ENCODE peak calls at places on chromosomes 2 and 18, in five cellular contexts. One of them, this sample, is unnamed.

GRCh38 chr18:57807336-57808117 is 4.4 kb upstream of the ATP8B1 start:
- DNase-seq in AG08396: no peak
- DNase-seq in RWPE2: no peak
- DNase-seq in activated CD4-positive, alpha-beta T cell treated with anti-CD3 and anti-CD28 coated beads for 4 hours: no peak
- DNase-seq in GM10248: no peak
- DNase-seq in this sample: peak; percentile 74

GRCh38 chr2:133418671-133419070 is 149.6 kb downstream of the NCKAP5 start:
- DNase-seq in AG08396: no peak
- DNase-seq in RWPE2: no peak
- DNase-seq in activated CD4-positive, alpha-beta T cell treated with anti-CD3 and anti-CD28 coated beads for 4 hours: no peak
- DNase-seq in GM10248: no peak
- DNase-seq in this sample: no peak

GRCh38 chr18:362914-363295 is 95.1 kb upstream of the THOC1 start:
- DNase-seq in AG08396: no peak
- DNase-seq in RWPE2: no peak
- DNase-seq in activated CD4-positive, alpha-beta T cell treated with anti-CD3 and anti-CD28 coated beads for 4 hours: no peak
- DNase-seq in GM10248: no peak
- DNase-seq in this sample: no peak

GRCh38 chr18:22113144-22113813 is 56.1 kb upstream of the GATA6 start:
- DNase-seq in AG08396: no peak
- DNase-seq in RWPE2: no peak
- DNase-seq in activated CD4-positive, alpha-beta T cell treated with anti-CD3 and anti-CD28 coated beads for 4 hours: no peak
- DNase-seq in GM10248: no peak
- DNase-seq in this sample: no peak

GRCh38 chr2:105287692-105288091 is 41.8 kb downstream of the TGFBRAP1 start:
- DNase-seq in AG08396: no peak
- DNase-seq in RWPE2: no peak
- DNase-seq in activated CD4-positive, alpha-beta T cell treated with anti-CD3 and anti-CD28 coated beads for 4 hours: no peak
- DNase-seq in GM10248: peak; percentile 42
- DNase-seq in this sample: peak; percentile 76

GRCh38 chr2:224781400-224781799 is 65.2 kb upstream of the CCDC195 start:
- DNase-seq in AG08396: no peak
- DNase-seq in RWPE2: no peak
- DNase-seq in activated CD4-positive, alpha-beta T cell treated with anti-CD3 and anti-CD28 coated beads for 4 hours: no peak
- DNase-seq in GM10248: no peak
- DNase-seq in this sample: no peak

GRCh38 chr2:35606394-35606793 is 749.2 kb upstream of the CRIM1 start:
- DNase-seq in AG08396: no peak
- DNase-seq in RWPE2: no peak
- DNase-seq in activated CD4-positive, alpha-beta T cell treated with anti-CD3 and anti-CD28 coated beads for 4 hours: no peak
- DNase-seq in GM10248: no peak
- DNase-seq in this sample: peak; percentile 0

GRCh38 chr2:194004590-194005206 is 1652.3 kb upstream of the SLC39A10 start:
- DNase-seq in AG08396: no peak
- DNase-seq in RWPE2: no peak
- DNase-seq in activated CD4-positive, alpha-beta T cell treated with anti-CD3 and anti-CD28 coated beads for 4 hours: no peak
- DNase-seq in GM10248: no peak
- DNase-seq in this sample: no peak

GRCh38 chr2:239441261-239441701 is 40.5 kb upstream of the HDAC4 start:
- DNase-seq in AG08396: no peak
- DNase-seq in RWPE2: no peak
- DNase-seq in activated CD4-positive, alpha-beta T cell treated with anti-CD3 and anti-CD28 coated beads for 4 hours: no peak
- DNase-seq in GM10248: no peak
- DNase-seq in this sample: no peak

GRCh38 chr2:45567288-45567963 is 43.6 kb downstream of the SRBD1 start:
- DNase-seq in AG08396: no peak
- DNase-seq in RWPE2: no peak
- DNase-seq in activated CD4-positive, alpha-beta T cell treated with anti-CD3 and anti-CD28 coated beads for 4 hours: no peak
- DNase-seq in GM10248: no peak
- DNase-seq in this sample: no peak

GRCh38 chr2:61425605-61426155 is 45.2 kb downstream of the USP34 start:
- DNase-seq in AG08396: no peak
- DNase-seq in RWPE2: no peak
- DNase-seq in activated CD4-positive, alpha-beta T cell treated with anti-CD3 and anti-CD28 coated beads for 4 hours: no peak
- DNase-seq in GM10248: no peak
- DNase-seq in this sample: no peak

This sample was measured in dermis blood vessel endothelial cell.